ENCODE peak calls at places on chromosome 21, in five cellular contexts. M is psoas muscle, J is PC-3, T is adipocyte, N is thyroid gland. R is an unnamed sample. For H3K4me1 and H3K27me3, the result is how much of the 10 kb centered on the place peaks cover.

GRCh38 chr21:10521091-10521598 is at the start of gene TPTE:
- DNase-seq in M (no peak), J (no peak), T (no peak), N (no peak), R (peak)

GRCh38 chr21:27633631-27634030 is 666.7 kb upstream of the ADAMTS5 start:
- DNase-seq in M (no peak), J (no peak), T (peak), N (no peak), R (no peak)

GRCh38 chr21:33402011-33402979 is 918 bp upstream of the IFNGR2 start:
- DNase-seq in M (peak), J (no peak), T (no peak), N (peak), R (peak)

GRCh38 chr21:33645730-33646129 is 3.4 kb downstream of the ITSN1 start:
- DNase-seq in M (no peak), J (peak), T (no peak), N (no peak), R (no peak)

GRCh38 chr21:37225440-37225839 is 41.7 kb downstream of the VPS26C start:
- DNase-seq in M (no peak), J (no peak), T (no peak), N (no peak), R (no peak)

GRCh38 chr21:37375866-37376574 is 9.4 kb downstream of the DYRK1A start:
- DNase-seq in M (no peak), J (no peak), T (no peak), N (no peak), R (no peak)

GRCh38 chr21:38171723-38172344 is 85.0 kb upstream of the KCNJ15 start:
- DNase-seq in M (no peak), J (peak), T (peak), N (no peak), R (no peak)

GRCh38 chr21:38753114-38754100 is 52.3 kb upstream of the ETS2 start:
- DNase-seq in M (no peak), J (no peak), T (no peak), N (no peak), R (no peak)

GRCh38 chr21:44486302-44486701 is 31.0 kb downstream of the LRRC3 start:
- DNase-seq in M (no peak), J (no peak), T (no peak), N (no peak), R (no peak)
- H3K4me3 ChIP-seq in M (no peak), J (no peak), T (peak), N (no peak), R (no peak)

GRCh38 chr21:44710756-44711326 is 531 bp downstream of the TSPEAR start:
- DNase-seq in M (no peak), J (no peak), T (no peak), N (peak), R (no peak)
- H3K4me1 ChIP-seq in M (under half), J (under half), T (under half), N (under half), R (under half)

GRCh38 chr21:43599728-43600127 is 59.6 kb downstream of the HSF2BP start:
- DNase-seq in M (no peak), J (no peak), T (no peak), N (no peak), R (no peak)
- H3K27me3 ChIP-seq in M (under half), J (under half), T (under half), N (under half), R (under half)

GRCh38 chr21:34745557-34746255 is 76.9 kb downstream of the CLIC6 start:
- DNase-seq in M (peak), J (peak), T (peak), N (peak), R (peak)

GRCh38 chr21:34744801-34745200 is 76.0 kb downstream of the CLIC6 start:
- DNase-seq in M (no peak), J (no peak), T (no peak), N (no peak), R (no peak)

GRCh38 chr21:34743285-34743684 is 74.5 kb downstream of the CLIC6 start:
- DNase-seq in M (no peak), J (peak), T (no peak), N (no peak), R (no peak)

GRCh38 chr21:34740198-34740597 is 71.4 kb downstream of the CLIC6 start:
- DNase-seq in M (no peak), J (no peak), T (no peak), N (no peak), R (no peak)

GRCh38 chr21:34743831-34744230 is 75.0 kb downstream of the CLIC6 start:
- DNase-seq in M (peak), J (peak), T (peak), N (no peak), R (peak)
- H3K4me3 ChIP-seq in M (no peak), J (peak), T (no peak), N (no peak), R (no peak)

GRCh38 chr21:41740604-41741252 is 26.1 kb downstream of the RIPK4 start:
- DNase-seq in M (no peak), J (no peak), T (no peak), N (no peak), R (peak)

GRCh38 chr21:41743321-41744027 is 23.4 kb downstream of the RIPK4 start:
- DNase-seq in M (no peak), J (no peak), T (no peak), N (no peak), R (no peak)

GRCh38 chr21:41744028-41744940 is 22.6 kb downstream of the RIPK4 start:
- DNase-seq in M (no peak), J (no peak), T (no peak), N (no peak), R (no peak)

GRCh38 chr21:41741253-41742072 is 25.4 kb downstream of the RIPK4 start:
- DNase-seq in M (no peak), J (no peak), T (no peak), N (no peak), R (no peak)

DNA sequence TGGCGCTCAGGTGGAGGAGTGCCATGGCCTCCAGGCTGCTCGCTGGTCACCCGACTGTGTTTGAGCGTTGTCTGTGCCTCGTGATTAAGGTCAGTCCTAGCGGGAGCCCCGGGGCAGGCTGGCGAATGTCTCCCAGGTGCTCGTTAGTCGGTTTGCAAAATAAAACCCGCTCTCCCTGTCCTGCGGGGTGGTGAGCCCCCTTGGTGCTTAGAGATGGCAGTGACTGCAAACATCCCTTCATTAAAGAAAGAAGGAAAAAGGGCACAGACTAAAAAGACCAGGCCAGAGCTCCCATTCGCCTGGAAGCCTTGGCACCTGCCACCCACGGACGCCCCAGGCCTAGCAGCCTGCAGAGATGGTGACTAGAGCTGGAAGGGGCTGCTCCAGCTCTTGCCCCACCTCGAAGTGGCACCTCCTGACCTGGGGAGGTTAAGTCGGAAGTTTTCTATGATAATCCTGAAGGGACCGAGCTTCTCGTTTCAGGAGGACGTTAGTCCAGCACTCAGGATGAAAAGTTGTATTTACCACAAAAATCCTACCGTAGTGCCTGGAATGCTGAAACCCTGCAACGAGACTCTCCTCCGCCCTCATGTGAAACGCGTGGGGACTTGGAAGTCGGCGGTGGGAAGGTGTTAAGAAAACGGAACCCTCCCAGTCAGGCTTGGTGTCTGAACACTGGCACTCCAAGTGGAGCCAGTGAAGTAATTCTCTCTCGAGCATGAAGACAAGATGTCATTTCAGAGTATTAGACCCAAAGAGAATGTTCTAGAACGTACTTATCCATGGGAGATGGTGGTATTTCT is 24.6 kb downstream of the RIPK4 start:
- DNase-seq in M (no peak), J (no peak), T (no peak), N (no peak), R (no peak)
- H3K4me1 ChIP-seq in M (under half), J (under half), T (under half), N (under half), R (under half)

GRCh38 chr21:15224346-15225086 is 159.7 kb upstream of the NRIP1 start:
- DNase-seq in M (no peak), J (peak), T (peak), N (no peak), R (no peak)

GRCh38 chr21:15219866-15220265 is 155.1 kb upstream of the NRIP1 start:
- DNase-seq in M (no peak), J (no peak), T (no peak), N (no peak), R (no peak)

GRCh38 chr21:15222711-15223110 is 157.9 kb upstream of the NRIP1 start:
- DNase-seq in M (no peak), J (peak), T (no peak), N (no peak), R (no peak)

GRCh38 chr21:15221799-15222386 is 157.1 kb upstream of the NRIP1 start:
- DNase-seq in M (peak), J (peak), T (no peak), N (no peak), R (no peak)
- H3K27me3 ChIP-seq in M (under half), J (under half), T (under half), N (under half), R (under half)

GRCh38 chr21:34835526-34835925 is 166.7 kb downstream of the CLIC6 start:
- DNase-seq in M (peak), J (no peak), T (peak), N (no peak), R (no peak)
- H3K4me3 ChIP-seq in M (no peak), J (peak), T (peak), N (no peak), R (no peak)

DNA sequence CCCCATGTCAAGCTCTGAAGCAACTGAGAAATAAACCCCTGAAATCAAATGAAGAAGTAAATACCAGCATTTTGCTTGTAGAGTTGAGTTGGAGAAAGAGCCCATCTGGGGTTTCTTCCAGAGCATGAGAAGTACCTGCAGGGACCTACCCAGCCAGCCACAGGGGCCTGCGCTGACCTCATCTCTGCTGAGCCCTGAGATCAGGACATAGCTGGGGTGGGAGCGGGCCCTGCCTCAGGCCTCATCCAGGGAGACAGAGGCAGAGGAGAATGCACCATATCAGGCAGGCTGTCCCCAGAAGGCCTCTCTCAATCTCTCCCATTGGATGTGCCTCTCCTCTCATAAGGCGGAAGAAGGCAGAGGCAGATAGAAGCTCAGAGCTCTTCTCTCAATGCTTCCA is 27.6 kb downstream of the RUNX1 start:
- DNase-seq in M (no peak), J (no peak), T (no peak), N (no peak), R (no peak)
- H3K4me1 ChIP-seq in M (under half), J (under half), T (under half), N (under half), R (under half)

R was measured in heart left ventricle.